ENCODE peak calls at places on chromosomes 6 and 20, in five cellular contexts. One of them, this sample, is unnamed.

GRCh38 chr6:103675807-103676406 is 1183.8 kb downstream of the HACE1 start:
- DNase-seq in CD4-positive, alpha-beta T cell: no peak
- DNase-seq in mammary epithelial cell: no peak
- DNase-seq in pancreas: no peak
- DNase-seq in fibroblast of lung: no peak
- DNase-seq in this sample: no peak

GRCh38 chr6:77015350-77015749 is 447.9 kb downstream of the HTR1B start:
- DNase-seq in CD4-positive, alpha-beta T cell: no peak
- DNase-seq in mammary epithelial cell: peak; percentile 20
- DNase-seq in pancreas: no peak
- DNase-seq in fibroblast of lung: peak; percentile 56
- DNase-seq in this sample: no peak

GRCh38 chr6:37496951-37497885 is 2.5 kb downstream of the CCDC167 start:
- DNase-seq in mammary epithelial cell: no peak
- DNase-seq in CD4-positive, alpha-beta T cell: no peak
- DNase-seq in fibroblast of lung: no peak
- DNase-seq in pancreas: no peak
- DNase-seq in this sample: no peak

GRCh38 chr6:26118999-26119398 is 31.8 kb downstream of the HFE start:
- DNase-seq in fibroblast of lung: peak; percentile 94
- DNase-seq in mammary epithelial cell: peak; percentile 96
- DNase-seq in pancreas: no peak
- DNase-seq in CD4-positive, alpha-beta T cell: no peak
- DNase-seq in this sample: no peak

GRCh38 chr6:109892451-109893435 is 85.4 kb upstream of the GPR6 start:
- DNase-seq in CD4-positive, alpha-beta T cell: no peak
- DNase-seq in mammary epithelial cell: peak; percentile 79
- DNase-seq in pancreas: peak; percentile 49
- DNase-seq in fibroblast of lung: no peak
- DNase-seq in this sample: no peak

GRCh38 chr6:30260036-30260504 is 46.9 kb upstream of the TRIM26 start:
- DNase-seq in CD4-positive, alpha-beta T cell: peak; percentile 7
- DNase-seq in mammary epithelial cell: no peak
- DNase-seq in fibroblast of lung: no peak
- DNase-seq in pancreas: peak; percentile 13
- DNase-seq in this sample: no peak

GRCh38 chr6:53483423-53484353 is 61.2 kb downstream of the GCLC start:
- DNase-seq in fibroblast of lung: peak; percentile 17
- DNase-seq in mammary epithelial cell: no peak
- DNase-seq in pancreas: no peak
- DNase-seq in CD4-positive, alpha-beta T cell: no peak
- DNase-seq in this sample: no peak

GRCh38 chr6:154520280-154520679 is 9.8 kb upstream of the CNKSR3 start:
- DNase-seq in mammary epithelial cell: no peak
- DNase-seq in CD4-positive, alpha-beta T cell: no peak
- DNase-seq in fibroblast of lung: no peak
- DNase-seq in pancreas: no peak
- DNase-seq in this sample: no peak

GRCh38 chr6:143400258-143401059 is 50.0 kb downstream of the ADAT2 start:
- DNase-seq in mammary epithelial cell: peak; percentile 35
- DNase-seq in fibroblast of lung: peak; percentile 44
- DNase-seq in CD4-positive, alpha-beta T cell: no peak
- DNase-seq in pancreas: no peak
- DNase-seq in this sample: no peak

GRCh38 chr6:21375717-21376116 is 217.8 kb upstream of the SOX4 start:
- DNase-seq in mammary epithelial cell: no peak
- DNase-seq in CD4-positive, alpha-beta T cell: no peak
- DNase-seq in fibroblast of lung: no peak
- DNase-seq in pancreas: no peak
- DNase-seq in this sample: no peak

DNA sequence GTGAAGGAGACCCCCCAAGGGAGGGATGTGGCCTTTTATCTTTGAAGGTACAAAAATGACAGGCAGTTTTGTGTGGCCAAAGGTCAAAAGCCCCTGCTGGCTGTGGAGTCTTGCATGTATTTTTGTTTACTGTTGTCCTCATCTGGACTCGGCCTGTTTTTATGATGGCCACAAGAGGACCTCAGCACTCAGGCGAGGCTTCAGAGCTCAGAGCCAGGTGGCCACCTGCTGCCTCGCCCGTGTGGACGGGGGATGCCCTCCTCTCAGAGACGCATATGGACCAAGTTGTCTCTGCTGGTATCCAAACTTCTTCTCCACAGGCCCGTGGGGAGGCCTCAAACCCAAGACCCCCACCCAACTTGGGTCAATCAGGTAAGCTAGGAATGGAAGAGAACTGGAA is 118.2 kb downstream of the DACT2 start:
- DNase-seq in mammary epithelial cell: no peak
- DNase-seq in pancreas: peak; percentile 42
- DNase-seq in CD4-positive, alpha-beta T cell: no peak
- DNase-seq in fibroblast of lung: no peak
- DNase-seq in this sample: no peak
- TF ChIP-seq CTCF in mammary epithelial cell: no peak
- TF ChIP-seq CTCF in pancreas: peak; percentile 43
- TF ChIP-seq CTCF in CD4-positive, alpha-beta T cell: no peak
- TF ChIP-seq CTCF in fibroblast of lung: no peak
- TF ChIP-seq CTCF in this sample: peak; percentile 48

GRCh38 chr20:62269871-62270270 is 31.6 kb downstream of the OSBPL2 start:
- DNase-seq in fibroblast of lung: no peak
- DNase-seq in mammary epithelial cell: no peak
- DNase-seq in pancreas: no peak
- DNase-seq in CD4-positive, alpha-beta T cell: no peak
- DNase-seq in this sample: no peak

GRCh38 chr20:62274332-62275262 is 28.2 kb upstream of the ADRM1 start:
- DNase-seq in mammary epithelial cell: no peak
- DNase-seq in fibroblast of lung: peak; percentile 10
- DNase-seq in pancreas: no peak
- DNase-seq in CD4-positive, alpha-beta T cell: no peak
- DNase-seq in this sample: no peak

GRCh38 chr20:62269378-62269777 is 31.1 kb downstream of the OSBPL2 start:
- DNase-seq in pancreas: no peak
- DNase-seq in CD4-positive, alpha-beta T cell: no peak
- DNase-seq in mammary epithelial cell: no peak
- DNase-seq in fibroblast of lung: no peak
- DNase-seq in this sample: no peak

GRCh38 chr20:62273421-62273820 is 29.4 kb upstream of the ADRM1 start:
- DNase-seq in mammary epithelial cell: no peak
- DNase-seq in CD4-positive, alpha-beta T cell: no peak
- DNase-seq in pancreas: no peak
- DNase-seq in fibroblast of lung: no peak
- DNase-seq in this sample: no peak

GRCh38 chr20:62272200-62272599 is 30.6 kb upstream of the ADRM1 start:
- DNase-seq in fibroblast of lung: no peak
- DNase-seq in mammary epithelial cell: no peak
- DNase-seq in CD4-positive, alpha-beta T cell: no peak
- DNase-seq in pancreas: no peak
- DNase-seq in this sample: no peak
- TF ChIP-seq CTCF in fibroblast of lung: no peak
- TF ChIP-seq CTCF in mammary epithelial cell: peak; percentile 3
- TF ChIP-seq CTCF in CD4-positive, alpha-beta T cell: no peak
- TF ChIP-seq CTCF in pancreas: no peak
- TF ChIP-seq CTCF in this sample: no peak

DNA sequence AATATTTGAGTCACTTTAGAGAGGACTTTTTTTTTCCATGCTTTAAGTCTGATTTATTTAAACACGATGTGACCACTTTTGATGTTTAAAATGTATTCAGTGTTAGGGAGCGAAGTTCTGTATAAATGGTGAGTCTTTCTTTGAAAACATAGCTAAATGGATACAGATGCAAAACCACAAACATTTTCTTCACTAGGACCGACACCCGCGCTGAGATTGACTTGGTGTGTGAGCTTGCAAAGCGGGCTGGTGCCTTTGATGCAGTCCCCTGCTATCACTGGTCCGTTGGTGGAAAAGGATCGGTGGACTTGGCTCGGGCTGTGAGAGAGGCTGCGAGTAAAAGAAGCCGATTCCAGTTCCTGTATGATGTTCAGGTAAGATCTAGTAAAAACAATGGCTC is 149.8 kb downstream of the MTHFD1L start:
- DNase-seq in mammary epithelial cell: no peak
- DNase-seq in CD4-positive, alpha-beta T cell: no peak
- DNase-seq in pancreas: no peak
- DNase-seq in fibroblast of lung: no peak
- DNase-seq in this sample: no peak
- TF ChIP-seq CTCF in mammary epithelial cell: no peak
- TF ChIP-seq CTCF in CD4-positive, alpha-beta T cell: no peak
- TF ChIP-seq CTCF in pancreas: no peak
- TF ChIP-seq CTCF in fibroblast of lung: no peak
- TF ChIP-seq CTCF in this sample: no peak

DNA sequence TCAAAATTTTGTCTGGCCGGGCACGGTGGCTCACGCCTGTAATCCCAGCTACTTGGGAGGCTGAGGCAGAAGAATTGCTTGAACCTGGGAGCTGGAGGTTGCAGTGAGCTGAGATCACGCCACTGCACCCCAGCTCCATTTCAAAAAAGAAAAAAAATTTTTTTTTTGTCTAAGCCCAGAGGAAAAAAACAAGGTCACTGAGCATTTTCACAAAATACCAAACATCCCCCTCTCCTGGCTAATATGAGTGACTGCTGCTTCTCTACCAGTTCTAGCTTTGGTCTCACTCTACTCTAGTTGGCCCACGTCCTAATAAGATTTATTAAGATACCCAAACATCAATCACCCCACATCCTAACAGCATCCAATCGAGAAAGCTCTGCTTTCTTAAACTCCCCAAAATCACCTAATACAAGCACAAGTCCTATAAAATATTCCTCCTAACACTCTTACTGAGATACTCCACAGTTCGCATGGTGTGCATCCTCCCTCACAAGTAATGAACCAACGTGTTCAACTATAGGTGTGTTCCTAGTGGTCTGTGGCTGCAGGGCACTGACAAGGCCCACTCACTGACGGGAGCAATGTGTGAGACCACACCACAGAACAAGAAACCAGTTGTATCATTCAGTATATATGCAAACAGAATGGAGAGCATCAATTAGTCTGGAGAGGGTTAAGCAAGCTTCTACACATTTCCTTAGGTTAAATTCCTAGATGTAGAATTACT is 64.2 kb downstream of the FKBP5 start:
- DNase-seq in fibroblast of lung: no peak
- DNase-seq in mammary epithelial cell: no peak
- DNase-seq in CD4-positive, alpha-beta T cell: no peak
- DNase-seq in pancreas: no peak
- DNase-seq in this sample: no peak
- TF ChIP-seq CTCF in fibroblast of lung: peak; percentile 34
- TF ChIP-seq CTCF in mammary epithelial cell: peak; percentile 8
- TF ChIP-seq CTCF in CD4-positive, alpha-beta T cell: peak; percentile 81
- TF ChIP-seq CTCF in pancreas: no peak
- TF ChIP-seq CTCF in this sample: peak; percentile 54